ENCODE peak calls at places on chromosome 19, in four cellular contexts. X, R, S and Y are unnamed samples.

GRCh38 chr19:4567584-4568071 is 8.1 kb upstream of the SEMA6B start:
- DNase-seq in X (peak; percentile 52), R (peak; percentile 91), S (peak; percentile 84), Y (no peak)

GRCh38 chr19:16319466-16319865 is 5.2 kb upstream of the KLF2 start:
- DNase-seq in X (no peak), R (no peak), S (no peak), Y (no peak)

GRCh38 chr19:13441810-13442512 is 64.3 kb downstream of the CACNA1A start:
- DNase-seq in X (peak; percentile 13), R (peak; percentile 39), S (no peak), Y (peak; percentile 11)

GRCh38 chr19:11174336-11174735 is 18.8 kb upstream of the SPC24 start:
- DNase-seq in X (no peak), R (no peak), S (no peak), Y (no peak)

GRCh38 chr19:53981408-53981998 is 9.9 kb upstream of the CACNG6 start:
- DNase-seq in X (no peak), R (no peak), S (no peak), Y (no peak)

GRCh38 chr19:54352041-54352440 is 12.7 kb downstream of the LAIR1 start:
- DNase-seq in X (no peak), R (no peak), S (peak; percentile 49), Y (no peak)

GRCh38 chr19:56671613-56671994 is at the start of gene ZNF835:
- DNase-seq in X (peak; percentile 40), R (no peak), S (peak; percentile 94), Y (no peak)

GRCh38 chr19:45305421-45305820 is 17.3 kb downstream of the CKM start:
- DNase-seq in X (peak; percentile 48), R (no peak), S (no peak), Y (no peak)

GRCh38 chr19:44051654-44052402 is at the start of gene ZNF223:
- DNase-seq in X (peak; percentile 94), R (peak; percentile 91), S (peak; percentile 97), Y (peak; percentile 73)

GRCh38 chr19:28103916-28104315 is 1109.0 kb downstream of the UQCRFS1 start:
- DNase-seq in X (no peak), R (no peak), S (no peak), Y (no peak)

GRCh38 chr19:863305-863620 is 3.8 kb downstream of the CFD start:
- DNase-seq in X (no peak), R (no peak), S (no peak), Y (no peak)

GRCh38 chr19:38079926-38080380 is 144.1 kb downstream of the DPF1 start:
- DNase-seq in X (peak; percentile 86), R (peak; percentile 81), S (no peak), Y (peak; percentile 71)

GRCh38 chr19:35093430-35093829 is 22.2 kb upstream of the FXYD3 start:
- DNase-seq in X (no peak), R (no peak), S (no peak), Y (no peak)

GRCh38 chr19:7874080-7874856 is at the start of gene PRR36:
- DNase-seq in X (no peak), R (peak; percentile 35), S (peak; percentile 89), Y (no peak)

GRCh38 chr19:19645233-19645870 is 1.9 kb upstream of the GMIP start:
- DNase-seq in X (no peak), R (no peak), S (no peak), Y (no peak)

GRCh38 chr19:35718345-35719041 is 690 bp downstream of the KMT2B start:
- DNase-seq in X (no peak), R (peak; percentile 25), S (peak; percentile 83), Y (no peak)

GRCh38 chr19:30084390-30084819 is 142.4 kb downstream of the URI1 start:
- DNase-seq in X (no peak), R (no peak), S (peak; percentile 22), Y (no peak)

GRCh38 chr19:51541458-51542357 is 10.2 kb upstream of the SIGLEC6 start:
- DNase-seq in X (no peak), R (no peak), S (peak; percentile 52), Y (no peak)

GRCh38 chr19:40465025-40465780 is at the start of gene BLVRB:
- DNase-seq in X (peak; percentile 58), R (no peak), S (no peak), Y (no peak)

GRCh38 chr19:44212865-44213346 is 574 bp downstream of the ZNF227 start:
- DNase-seq in X (peak; percentile 6), R (peak; percentile 58), S (no peak), Y (no peak)

GRCh38 chr19:4811328-4812131 is 20.0 kb downstream of the TICAM1 start:
- DNase-seq in X (peak; percentile 63), R (peak; percentile 68), S (peak; percentile 92), Y (no peak)

GRCh38 chr19:39154626-39155100 is 29.1 kb downstream of the PAK4 start:
- DNase-seq in X (no peak), R (no peak), S (peak; percentile 89), Y (no peak)

GRCh38 chr19:50387868-50388245 is 3.7 kb downstream of the POLD1 start:
- DNase-seq in X (no peak), R (no peak), S (no peak), Y (no peak)

DNA sequence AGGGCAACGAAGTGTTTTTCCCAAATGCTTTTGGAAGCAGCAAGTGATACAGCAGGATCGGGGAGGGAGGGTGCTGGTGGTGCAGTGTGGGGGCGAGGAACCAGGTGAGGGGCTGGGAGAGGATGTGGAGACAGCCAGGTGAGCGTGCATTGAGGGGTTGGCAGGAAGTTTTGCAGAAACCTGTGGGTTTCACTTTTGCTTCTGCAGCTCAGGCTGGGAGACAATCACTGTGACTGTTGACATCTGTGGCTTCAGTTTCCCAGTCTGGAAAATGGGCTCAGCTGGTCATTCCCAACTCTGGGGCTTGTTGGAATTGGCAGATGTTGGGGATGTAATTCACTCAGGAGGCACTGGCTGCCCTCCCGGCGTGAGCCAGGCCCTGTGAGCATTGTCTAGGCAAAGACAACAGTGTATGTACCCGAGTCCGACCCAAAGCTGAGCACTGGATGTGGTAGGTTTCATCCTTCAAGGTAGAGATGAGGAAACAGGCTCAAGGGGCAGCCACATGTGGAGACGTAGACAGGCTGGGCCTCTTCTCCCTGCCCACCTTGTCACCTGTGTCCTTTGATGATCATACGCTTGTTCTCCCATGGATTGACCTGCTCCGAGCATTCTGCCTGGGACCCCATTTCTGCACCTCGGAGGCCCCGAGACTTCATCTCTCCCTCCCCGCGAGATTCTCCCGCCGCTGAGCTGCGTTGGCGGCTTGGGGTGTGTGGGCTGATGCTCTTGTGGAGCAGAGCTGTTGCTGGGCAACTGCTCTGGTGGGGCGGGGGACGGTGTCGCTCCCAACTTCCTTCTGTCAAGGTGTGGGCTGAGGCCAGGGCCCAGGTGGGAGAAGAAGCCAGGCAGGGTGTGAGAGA is 21.9 kb downstream of the MAST3 start:
- DNase-seq in X (no peak), R (no peak), S (no peak), Y (no peak)
- H3K4me3 ChIP-seq in X (no peak overlapping the region), R (no peak overlapping the region), S (peak overlapping the region; percentile 74), Y (no peak overlapping the region)

GRCh38 chr19:2046046-2046907 is 4.8 kb downstream of the MKNK2 start:
- DNase-seq in X (no peak), R (no peak), S (no peak), Y (no peak)

GRCh38 chr19:2048104-2048958 is 2.7 kb downstream of the MKNK2 start:
- DNase-seq in X (no peak), R (no peak), S (no peak), Y (no peak)

GRCh38 chr19:2047076-2047448 is 4.0 kb downstream of the MKNK2 start:
- DNase-seq in X (no peak), R (no peak), S (no peak), Y (no peak)

GRCh38 chr19:2048959-2049740 is 1.9 kb downstream of the MKNK2 start:
- DNase-seq in X (no peak), R (no peak), S (peak; percentile 77), Y (no peak)

GRCh38 chr19:2047449-2048103 is 3.5 kb downstream of the MKNK2 start:
- DNase-seq in X (no peak), R (peak; percentile 83), S (peak; percentile 89), Y (no peak)
- TF ChIP-seq CTCF in X (no peak), R (no peak), S (no peak), Y (no peak)

GRCh38 chr19:48749571-48750198 is 2.8 kb downstream of the FUT1 start:
- DNase-seq in X (no peak), R (no peak), S (no peak), Y (no peak)

GRCh38 chr19:48750351-48750750 is 2.1 kb downstream of the FUT1 start:
- DNase-seq in X (no peak), R (no peak), S (no peak), Y (no peak)

GRCh38 chr19:48750771-48751504 is 1.5 kb downstream of the FUT1 start:
- DNase-seq in X (no peak), R (no peak), S (no peak), Y (no peak)

GRCh38 chr19:48752511-48753365 is at the start of gene FUT1:
- DNase-seq in X (no peak), R (no peak), S (peak; percentile 90), Y (no peak)

DNA sequence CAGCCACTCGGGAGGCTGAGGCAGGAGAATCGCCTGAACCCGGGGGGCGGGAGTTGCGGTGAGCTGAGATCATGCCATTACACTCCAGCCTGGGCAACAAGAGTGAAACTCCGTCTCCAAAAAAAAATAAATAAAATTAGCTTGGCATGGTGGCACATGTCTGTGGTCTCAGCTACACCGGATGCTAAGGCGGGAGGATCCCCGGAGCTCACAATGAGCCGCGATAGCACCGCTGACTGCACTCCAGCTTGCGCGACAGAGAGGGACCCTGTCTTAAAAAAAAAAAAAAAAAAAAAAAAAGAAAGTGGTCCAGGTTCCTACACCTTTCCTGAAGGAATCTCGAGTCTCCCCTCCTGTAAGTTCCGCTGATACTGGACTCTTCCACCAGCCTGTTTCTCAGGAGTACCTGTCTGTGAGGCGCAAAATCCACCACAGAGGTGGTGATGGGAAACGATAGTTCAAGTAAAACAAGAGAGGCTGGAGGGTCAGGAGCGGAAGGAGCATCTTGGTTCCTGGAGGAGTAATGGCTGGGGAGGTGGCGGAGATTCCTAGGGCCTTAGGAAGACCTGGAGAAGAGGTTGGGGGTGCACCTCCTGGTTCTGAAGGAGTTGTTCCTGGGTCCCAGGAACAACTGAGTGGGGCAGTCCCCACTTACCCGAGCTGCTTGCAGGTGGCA is 468 bp downstream of the FUT1 start:
- DNase-seq in X (no peak), R (peak; percentile 45), S (no peak), Y (no peak)
- H3K27ac ChIP-seq in X (no peak overlapping the region), R (peak overlapping the region; percentile 5), S (peak overlapping the region; percentile 63), Y (no peak overlapping the region)

DNA sequence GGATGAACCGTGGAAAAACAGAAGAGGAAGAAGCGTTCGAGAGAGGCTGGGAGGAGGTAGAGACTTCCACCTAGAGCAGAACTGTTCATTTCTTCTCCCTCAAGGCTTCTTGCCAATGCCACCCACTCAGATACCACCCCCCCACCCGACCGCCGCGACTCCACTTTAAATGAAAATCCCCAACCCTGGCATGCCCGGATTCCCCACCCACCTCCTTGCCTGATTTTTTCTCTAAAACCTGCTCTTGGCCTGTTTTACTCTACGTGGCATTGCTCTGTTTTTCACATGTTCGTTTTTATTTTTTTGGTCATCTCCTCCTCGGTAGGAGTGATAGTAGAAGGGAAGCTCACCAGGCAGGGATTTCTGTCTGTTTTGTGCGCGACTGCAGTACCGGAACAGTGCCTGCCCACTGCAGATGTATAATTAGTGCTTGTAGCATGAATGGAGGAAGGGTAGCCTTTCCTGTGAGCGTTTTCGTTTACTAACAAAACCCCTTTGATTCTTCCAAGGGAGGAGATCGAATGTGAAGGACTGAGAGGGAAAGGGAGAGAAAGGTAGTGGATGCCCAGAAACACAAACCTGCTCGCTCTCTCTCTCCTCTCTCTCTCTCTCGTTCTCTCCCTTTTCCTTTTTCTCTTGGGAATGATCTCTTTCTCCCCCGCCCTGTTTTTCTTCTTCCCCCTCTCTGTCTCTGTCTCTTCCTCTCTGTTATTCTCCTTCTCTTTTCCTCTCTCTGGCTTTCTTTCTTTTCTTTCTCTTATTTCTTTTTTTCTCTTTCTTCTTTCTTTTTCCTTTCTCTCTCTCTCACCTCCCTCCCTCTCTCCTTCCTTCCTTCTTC is 2.2 kb downstream of the CD70 start:
- DNase-seq in X (no peak), R (no peak), S (no peak), Y (no peak)
- H3K4me3 ChIP-seq in X (no peak overlapping the region), R (no peak overlapping the region), S (no peak overlapping the region), Y (no peak overlapping the region)